ENCODE peak calls at places on chromosomes 1 and 21, in nine cellular contexts. One of them, this sample, is unnamed.

GRCh38 chr21:46322351-46323226 is 1.1 kb downstream of the C21orf58 start:
- DNase-seq in small intestine: peak
- DNase-seq in left ventricle myocardium inferior: no peak
- DNase-seq in stimulated activated CD8-positive, alpha-beta memory T cell treated with anti-CD3 and anti-CD28 coated beads, Interleukin-15, amount 100 ng/mL, for 4 hours: no peak
- DNase-seq in NCI-H1092: no peak
- DNase-seq in gastrocnemius medialis: no peak
- DNase-seq in HCEC 1CT: peak
- DNase-seq in Caki2: peak
- DNase-seq in NCI-H748 treated with DMSO at 0.1 percent for 48 hours: peak
- DNase-seq in this sample: peak

GRCh38 chr1:71311396-71311795 is 230.6 kb upstream of the ZRANB2 start:
- DNase-seq in gastrocnemius medialis: no peak
- DNase-seq in stimulated activated CD8-positive, alpha-beta memory T cell treated with anti-CD3 and anti-CD28 coated beads, Interleukin-15, amount 100 ng/mL, for 4 hours: no peak
- DNase-seq in small intestine: no peak
- DNase-seq in NCI-H748 treated with DMSO at 0.1 percent for 48 hours: no peak
- DNase-seq in HCEC 1CT: peak
- DNase-seq in left ventricle myocardium inferior: no peak
- DNase-seq in Caki2: no peak
- DNase-seq in NCI-H1092: no peak
- DNase-seq in this sample: no peak

GRCh38 chr1:31568895-31569655 is 7.2 kb upstream of the TINAGL1 start:
- DNase-seq in HCEC 1CT: no peak
- DNase-seq in gastrocnemius medialis: no peak
- DNase-seq in stimulated activated CD8-positive, alpha-beta memory T cell treated with anti-CD3 and anti-CD28 coated beads, Interleukin-15, amount 100 ng/mL, for 4 hours: no peak
- DNase-seq in Caki2: peak
- DNase-seq in left ventricle myocardium inferior: peak
- DNase-seq in small intestine: no peak
- DNase-seq in NCI-H1092: no peak
- DNase-seq in NCI-H748 treated with DMSO at 0.1 percent for 48 hours: no peak
- DNase-seq in this sample: no peak

GRCh38 chr1:33177996-33178540 is 3.8 kb downstream of the TRIM62 start:
- DNase-seq in small intestine: no peak
- DNase-seq in gastrocnemius medialis: no peak
- DNase-seq in NCI-H1092: no peak
- DNase-seq in stimulated activated CD8-positive, alpha-beta memory T cell treated with anti-CD3 and anti-CD28 coated beads, Interleukin-15, amount 100 ng/mL, for 4 hours: no peak
- DNase-seq in Caki2: no peak
- DNase-seq in HCEC 1CT: no peak
- DNase-seq in left ventricle myocardium inferior: no peak
- DNase-seq in NCI-H748 treated with DMSO at 0.1 percent for 48 hours: no peak
- DNase-seq in this sample: no peak

GRCh38 chr1:152630596-152630995 is 7.7 kb upstream of the LCE3A start:
- DNase-seq in gastrocnemius medialis: no peak
- DNase-seq in stimulated activated CD8-positive, alpha-beta memory T cell treated with anti-CD3 and anti-CD28 coated beads, Interleukin-15, amount 100 ng/mL, for 4 hours: no peak
- DNase-seq in left ventricle myocardium inferior: no peak
- DNase-seq in Caki2: no peak
- DNase-seq in small intestine: no peak
- DNase-seq in NCI-H748 treated with DMSO at 0.1 percent for 48 hours: no peak
- DNase-seq in NCI-H1092: no peak
- DNase-seq in HCEC 1CT: no peak
- DNase-seq in this sample: no peak

GRCh38 chr1:159900755-159901335 is 880 bp upstream of the CFAP45 start:
- DNase-seq in HCEC 1CT: no peak
- DNase-seq in NCI-H748 treated with DMSO at 0.1 percent for 48 hours: no peak
- DNase-seq in Caki2: no peak
- DNase-seq in stimulated activated CD8-positive, alpha-beta memory T cell treated with anti-CD3 and anti-CD28 coated beads, Interleukin-15, amount 100 ng/mL, for 4 hours: no peak
- DNase-seq in NCI-H1092: no peak
- DNase-seq in gastrocnemius medialis: no peak
- DNase-seq in left ventricle myocardium inferior: no peak
- DNase-seq in small intestine: no peak
- DNase-seq in this sample: no peak

GRCh38 chr1:32831878-32832277 is 14.4 kb downstream of the S100PBP start:
- DNase-seq in NCI-H1092: no peak
- DNase-seq in HCEC 1CT: no peak
- DNase-seq in small intestine: no peak
- DNase-seq in left ventricle myocardium inferior: no peak
- DNase-seq in gastrocnemius medialis: no peak
- DNase-seq in NCI-H748 treated with DMSO at 0.1 percent for 48 hours: no peak
- DNase-seq in Caki2: no peak
- DNase-seq in stimulated activated CD8-positive, alpha-beta memory T cell treated with anti-CD3 and anti-CD28 coated beads, Interleukin-15, amount 100 ng/mL, for 4 hours: no peak
- DNase-seq in this sample: no peak

GRCh38 chr21:45970674-45971486 is 10.7 kb upstream of the COL6A1 start:
- DNase-seq in small intestine: no peak
- DNase-seq in left ventricle myocardium inferior: peak
- DNase-seq in NCI-H748 treated with DMSO at 0.1 percent for 48 hours: peak
- DNase-seq in gastrocnemius medialis: no peak
- DNase-seq in HCEC 1CT: no peak
- DNase-seq in stimulated activated CD8-positive, alpha-beta memory T cell treated with anti-CD3 and anti-CD28 coated beads, Interleukin-15, amount 100 ng/mL, for 4 hours: no peak
- DNase-seq in Caki2: peak
- DNase-seq in NCI-H1092: peak
- DNase-seq in this sample: peak

GRCh38 chr1:100352267-100353072 is at the start of gene CDC14A:
- DNase-seq in left ventricle myocardium inferior: peak
- DNase-seq in HCEC 1CT: peak
- DNase-seq in NCI-H748 treated with DMSO at 0.1 percent for 48 hours: peak
- DNase-seq in small intestine: peak
- DNase-seq in Caki2: peak
- DNase-seq in stimulated activated CD8-positive, alpha-beta memory T cell treated with anti-CD3 and anti-CD28 coated beads, Interleukin-15, amount 100 ng/mL, for 4 hours: peak
- DNase-seq in NCI-H1092: peak
- DNase-seq in gastrocnemius medialis: peak
- DNase-seq in this sample: peak

GRCh38 chr1:85602536-85602935 is 22.0 kb downstream of the CCN1 start:
- DNase-seq in small intestine: no peak
- DNase-seq in NCI-H1092: no peak
- DNase-seq in stimulated activated CD8-positive, alpha-beta memory T cell treated with anti-CD3 and anti-CD28 coated beads, Interleukin-15, amount 100 ng/mL, for 4 hours: no peak
- DNase-seq in Caki2: no peak
- DNase-seq in NCI-H748 treated with DMSO at 0.1 percent for 48 hours: no peak
- DNase-seq in HCEC 1CT: no peak
- DNase-seq in left ventricle myocardium inferior: no peak
- DNase-seq in gastrocnemius medialis: no peak
- DNase-seq in this sample: no peak

GRCh38 chr1:16067127-16067768 is 6.2 kb downstream of the FAM131C start:
- DNase-seq in stimulated activated CD8-positive, alpha-beta memory T cell treated with anti-CD3 and anti-CD28 coated beads, Interleukin-15, amount 100 ng/mL, for 4 hours: no peak
- DNase-seq in gastrocnemius medialis: no peak
- DNase-seq in NCI-H748 treated with DMSO at 0.1 percent for 48 hours: no peak
- DNase-seq in HCEC 1CT: no peak
- DNase-seq in left ventricle myocardium inferior: peak
- DNase-seq in Caki2: peak
- DNase-seq in small intestine: peak
- DNase-seq in NCI-H1092: peak
- DNase-seq in this sample: no peak

GRCh38 chr1:161242313-161242712 is 4.3 kb upstream of the NR1I3 start:
- DNase-seq in small intestine: no peak
- DNase-seq in NCI-H748 treated with DMSO at 0.1 percent for 48 hours: no peak
- DNase-seq in NCI-H1092: no peak
- DNase-seq in Caki2: no peak
- DNase-seq in stimulated activated CD8-positive, alpha-beta memory T cell treated with anti-CD3 and anti-CD28 coated beads, Interleukin-15, amount 100 ng/mL, for 4 hours: no peak
- DNase-seq in left ventricle myocardium inferior: no peak
- DNase-seq in gastrocnemius medialis: no peak
- DNase-seq in HCEC 1CT: no peak
- DNase-seq in this sample: no peak

GRCh38 chr1:9929431-9930385 is 13.5 kb downstream of the LZIC start:
- DNase-seq in stimulated activated CD8-positive, alpha-beta memory T cell treated with anti-CD3 and anti-CD28 coated beads, Interleukin-15, amount 100 ng/mL, for 4 hours: no peak
- DNase-seq in NCI-H748 treated with DMSO at 0.1 percent for 48 hours: no peak
- DNase-seq in Caki2: no peak
- DNase-seq in small intestine: no peak
- DNase-seq in left ventricle myocardium inferior: no peak
- DNase-seq in NCI-H1092: no peak
- DNase-seq in gastrocnemius medialis: no peak
- DNase-seq in HCEC 1CT: no peak
- DNase-seq in this sample: no peak

GRCh38 chr1:58948671-58949070 is 164.8 kb upstream of the JUN start:
- DNase-seq in NCI-H748 treated with DMSO at 0.1 percent for 48 hours: no peak
- DNase-seq in small intestine: no peak
- DNase-seq in stimulated activated CD8-positive, alpha-beta memory T cell treated with anti-CD3 and anti-CD28 coated beads, Interleukin-15, amount 100 ng/mL, for 4 hours: no peak
- DNase-seq in gastrocnemius medialis: no peak
- DNase-seq in left ventricle myocardium inferior: no peak
- DNase-seq in HCEC 1CT: no peak
- DNase-seq in NCI-H1092: no peak
- DNase-seq in Caki2: no peak
- DNase-seq in this sample: no peak

GRCh38 chr1:10257851-10258250 is 47.5 kb downstream of the KIF1B start:
- DNase-seq in left ventricle myocardium inferior: no peak
- DNase-seq in HCEC 1CT: no peak
- DNase-seq in small intestine: peak
- DNase-seq in stimulated activated CD8-positive, alpha-beta memory T cell treated with anti-CD3 and anti-CD28 coated beads, Interleukin-15, amount 100 ng/mL, for 4 hours: no peak
- DNase-seq in gastrocnemius medialis: no peak
- DNase-seq in Caki2: no peak
- DNase-seq in NCI-H1092: no peak
- DNase-seq in NCI-H748 treated with DMSO at 0.1 percent for 48 hours: no peak
- DNase-seq in this sample: no peak

GRCh38 chr1:221776495-221777413 is 34.9 kb upstream of the DUSP10 start:
- DNase-seq in left ventricle myocardium inferior: no peak
- DNase-seq in gastrocnemius medialis: no peak
- DNase-seq in NCI-H748 treated with DMSO at 0.1 percent for 48 hours: no peak
- DNase-seq in NCI-H1092: no peak
- DNase-seq in small intestine: no peak
- DNase-seq in Caki2: no peak
- DNase-seq in stimulated activated CD8-positive, alpha-beta memory T cell treated with anti-CD3 and anti-CD28 coated beads, Interleukin-15, amount 100 ng/mL, for 4 hours: no peak
- DNase-seq in HCEC 1CT: no peak
- DNase-seq in this sample: peak

GRCh38 chr21:42107881-42108553 is 36.9 kb downstream of the UMODL1 start:
- DNase-seq in HCEC 1CT: peak
- DNase-seq in Caki2: peak
- DNase-seq in left ventricle myocardium inferior: peak
- DNase-seq in NCI-H1092: peak
- DNase-seq in gastrocnemius medialis: peak
- DNase-seq in small intestine: peak
- DNase-seq in NCI-H748 treated with DMSO at 0.1 percent for 48 hours: peak
- DNase-seq in stimulated activated CD8-positive, alpha-beta memory T cell treated with anti-CD3 and anti-CD28 coated beads, Interleukin-15, amount 100 ng/mL, for 4 hours: peak
- DNase-seq in this sample: peak

GRCh38 chr21:25742900-25743299 is 8.1 kb downstream of the GABPA start:
- DNase-seq in stimulated activated CD8-positive, alpha-beta memory T cell treated with anti-CD3 and anti-CD28 coated beads, Interleukin-15, amount 100 ng/mL, for 4 hours: no peak
- DNase-seq in gastrocnemius medialis: no peak
- DNase-seq in NCI-H1092: no peak
- DNase-seq in Caki2: no peak
- DNase-seq in small intestine: no peak
- DNase-seq in NCI-H748 treated with DMSO at 0.1 percent for 48 hours: no peak
- DNase-seq in HCEC 1CT: no peak
- DNase-seq in left ventricle myocardium inferior: no peak
- DNase-seq in this sample: no peak

GRCh38 chr1:80731241-80731894 is 1069.4 kb upstream of the ADGRL2 start:
- DNase-seq in stimulated activated CD8-positive, alpha-beta memory T cell treated with anti-CD3 and anti-CD28 coated beads, Interleukin-15, amount 100 ng/mL, for 4 hours: no peak
- DNase-seq in NCI-H1092: no peak
- DNase-seq in NCI-H748 treated with DMSO at 0.1 percent for 48 hours: no peak
- DNase-seq in HCEC 1CT: no peak
- DNase-seq in left ventricle myocardium inferior: peak
- DNase-seq in gastrocnemius medialis: no peak
- DNase-seq in small intestine: no peak
- DNase-seq in Caki2: no peak
- DNase-seq in this sample: no peak

GRCh38 chr1:186960866-186961265 is 132.1 kb downstream of the PLA2G4A start:
- DNase-seq in gastrocnemius medialis: no peak
- DNase-seq in HCEC 1CT: peak
- DNase-seq in NCI-H1092: no peak
- DNase-seq in Caki2: no peak
- DNase-seq in left ventricle myocardium inferior: no peak
- DNase-seq in NCI-H748 treated with DMSO at 0.1 percent for 48 hours: no peak
- DNase-seq in stimulated activated CD8-positive, alpha-beta memory T cell treated with anti-CD3 and anti-CD28 coated beads, Interleukin-15, amount 100 ng/mL, for 4 hours: no peak
- DNase-seq in small intestine: no peak
- DNase-seq in this sample: no peak

GRCh38 chr1:87685366-87686136 is 356.9 kb downstream of the LMO4 start:
- DNase-seq in NCI-H1092: no peak
- DNase-seq in small intestine: no peak
- DNase-seq in stimulated activated CD8-positive, alpha-beta memory T cell treated with anti-CD3 and anti-CD28 coated beads, Interleukin-15, amount 100 ng/mL, for 4 hours: no peak
- DNase-seq in left ventricle myocardium inferior: no peak
- DNase-seq in gastrocnemius medialis: no peak
- DNase-seq in NCI-H748 treated with DMSO at 0.1 percent for 48 hours: no peak
- DNase-seq in HCEC 1CT: no peak
- DNase-seq in Caki2: no peak
- DNase-seq in this sample: no peak

GRCh38 chr1:176206006-176206960 is 803 bp downstream of the COP1 start:
- DNase-seq in NCI-H1092: no peak
- DNase-seq in HCEC 1CT: peak
- DNase-seq in left ventricle myocardium inferior: no peak
- DNase-seq in small intestine: peak
- DNase-seq in stimulated activated CD8-positive, alpha-beta memory T cell treated with anti-CD3 and anti-CD28 coated beads, Interleukin-15, amount 100 ng/mL, for 4 hours: peak
- DNase-seq in NCI-H748 treated with DMSO at 0.1 percent for 48 hours: no peak
- DNase-seq in Caki2: peak
- DNase-seq in gastrocnemius medialis: no peak
- DNase-seq in this sample: peak

GRCh38 chr1:7290971-7291970 is 479.8 kb upstream of the VAMP3 start:
- DNase-seq in stimulated activated CD8-positive, alpha-beta memory T cell treated with anti-CD3 and anti-CD28 coated beads, Interleukin-15, amount 100 ng/mL, for 4 hours: no peak
- DNase-seq in NCI-H1092: no peak
- DNase-seq in gastrocnemius medialis: peak
- DNase-seq in NCI-H748 treated with DMSO at 0.1 percent for 48 hours: no peak
- DNase-seq in Caki2: no peak
- DNase-seq in HCEC 1CT: peak
- DNase-seq in small intestine: no peak
- DNase-seq in left ventricle myocardium inferior: peak
- DNase-seq in this sample: no peak

GRCh38 chr1:30914587-30914922 is 6.0 kb upstream of the SDC3 start:
- DNase-seq in HCEC 1CT: no peak
- DNase-seq in stimulated activated CD8-positive, alpha-beta memory T cell treated with anti-CD3 and anti-CD28 coated beads, Interleukin-15, amount 100 ng/mL, for 4 hours: no peak
- DNase-seq in gastrocnemius medialis: no peak
- DNase-seq in Caki2: no peak
- DNase-seq in NCI-H1092: no peak
- DNase-seq in left ventricle myocardium inferior: no peak
- DNase-seq in NCI-H748 treated with DMSO at 0.1 percent for 48 hours: no peak
- DNase-seq in small intestine: no peak
- DNase-seq in this sample: no peak

GRCh38 chr21:14678987-14679574 is 133.0 kb upstream of the SAMSN1 start:
- DNase-seq in NCI-H1092: no peak
- DNase-seq in Caki2: no peak
- DNase-seq in HCEC 1CT: no peak
- DNase-seq in left ventricle myocardium inferior: no peak
- DNase-seq in stimulated activated CD8-positive, alpha-beta memory T cell treated with anti-CD3 and anti-CD28 coated beads, Interleukin-15, amount 100 ng/mL, for 4 hours: no peak
- DNase-seq in NCI-H748 treated with DMSO at 0.1 percent for 48 hours: no peak
- DNase-seq in gastrocnemius medialis: no peak
- DNase-seq in small intestine: no peak
- DNase-seq in this sample: no peak

GRCh38 chr1:224922404-224923164 is 6.9 kb upstream of the DNAH14 start:
- DNase-seq in HCEC 1CT: peak
- DNase-seq in stimulated activated CD8-positive, alpha-beta memory T cell treated with anti-CD3 and anti-CD28 coated beads, Interleukin-15, amount 100 ng/mL, for 4 hours: no peak
- DNase-seq in left ventricle myocardium inferior: no peak
- DNase-seq in small intestine: peak
- DNase-seq in gastrocnemius medialis: no peak
- DNase-seq in NCI-H748 treated with DMSO at 0.1 percent for 48 hours: peak
- DNase-seq in Caki2: peak
- DNase-seq in NCI-H1092: peak
- DNase-seq in this sample: peak

GRCh38 chr1:81446006-81446669 is 354.6 kb upstream of the ADGRL2 start:
- DNase-seq in Caki2: no peak
- DNase-seq in gastrocnemius medialis: no peak
- DNase-seq in stimulated activated CD8-positive, alpha-beta memory T cell treated with anti-CD3 and anti-CD28 coated beads, Interleukin-15, amount 100 ng/mL, for 4 hours: no peak
- DNase-seq in small intestine: peak
- DNase-seq in left ventricle myocardium inferior: peak
- DNase-seq in HCEC 1CT: no peak
- DNase-seq in NCI-H1092: peak
- DNase-seq in NCI-H748 treated with DMSO at 0.1 percent for 48 hours: peak
- DNase-seq in this sample: no peak

GRCh38 chr1:107365874-107366273 is 225.0 kb downstream of the NTNG1 start:
- DNase-seq in stimulated activated CD8-positive, alpha-beta memory T cell treated with anti-CD3 and anti-CD28 coated beads, Interleukin-15, amount 100 ng/mL, for 4 hours: no peak
- DNase-seq in HCEC 1CT: no peak
- DNase-seq in gastrocnemius medialis: no peak
- DNase-seq in NCI-H1092: no peak
- DNase-seq in left ventricle myocardium inferior: no peak
- DNase-seq in small intestine: no peak
- DNase-seq in Caki2: no peak
- DNase-seq in NCI-H748 treated with DMSO at 0.1 percent for 48 hours: peak
- DNase-seq in this sample: no peak

GRCh38 chr1:42931108-42931539 is 27.5 kb downstream of the SLC2A1 start:
- DNase-seq in Caki2: peak
- DNase-seq in stimulated activated CD8-positive, alpha-beta memory T cell treated with anti-CD3 and anti-CD28 coated beads, Interleukin-15, amount 100 ng/mL, for 4 hours: no peak
- DNase-seq in gastrocnemius medialis: no peak
- DNase-seq in NCI-H748 treated with DMSO at 0.1 percent for 48 hours: no peak
- DNase-seq in small intestine: peak
- DNase-seq in left ventricle myocardium inferior: no peak
- DNase-seq in NCI-H1092: no peak
- DNase-seq in HCEC 1CT: peak
- DNase-seq in this sample: peak

GRCh38 chr21:31959881-31960280 is 87.1 kb downstream of the HUNK start:
- DNase-seq in left ventricle myocardium inferior: no peak
- DNase-seq in small intestine: no peak
- DNase-seq in NCI-H1092: no peak
- DNase-seq in gastrocnemius medialis: no peak
- DNase-seq in HCEC 1CT: no peak
- DNase-seq in Caki2: no peak
- DNase-seq in NCI-H748 treated with DMSO at 0.1 percent for 48 hours: no peak
- DNase-seq in stimulated activated CD8-positive, alpha-beta memory T cell treated with anti-CD3 and anti-CD28 coated beads, Interleukin-15, amount 100 ng/mL, for 4 hours: no peak
- DNase-seq in this sample: no peak

GRCh38 chr21:42844411-42845113 is 34.8 kb downstream of the WDR4 start:
- DNase-seq in left ventricle myocardium inferior: peak
- DNase-seq in HCEC 1CT: no peak
- DNase-seq in NCI-H748 treated with DMSO at 0.1 percent for 48 hours: no peak
- DNase-seq in small intestine: no peak
- DNase-seq in stimulated activated CD8-positive, alpha-beta memory T cell treated with anti-CD3 and anti-CD28 coated beads, Interleukin-15, amount 100 ng/mL, for 4 hours: no peak
- DNase-seq in Caki2: no peak
- DNase-seq in gastrocnemius medialis: peak
- DNase-seq in NCI-H1092: no peak
- DNase-seq in this sample: no peak

This sample was measured in MM.1S.